ENCODE peak calls at places on chromosomes 16 and 17, in four cellular contexts. A is IMR-90, D is H9, R is mesendoderm. W is an unnamed sample.
A peak's percentile ranks its signal among the peaks of the same experiment; 100 is the strongest.

GRCh38 chr17:57295526-57296023 is 39.3 kb downstream of the MSI2 start:
- DNase-seq in R (peak; percentile 50), D (no peak), A (peak; percentile 71), W (no peak)

GRCh38 chr16:1643521-1643920 is 31.4 kb downstream of the CRAMP1 start:
- DNase-seq in A (no peak), R (no peak), D (no peak), W (no peak)

GRCh38 chr17:79945591-79946255 is 89.9 kb downstream of the TBC1D16 start:
- DNase-seq in A (no peak), D (no peak), R (no peak), W (no peak)

GRCh38 chr17:77824102-77824779 is 134.3 kb upstream of the TNRC6C start:
- DNase-seq in R (no peak), A (no peak), D (no peak), W (no peak)

GRCh38 chr17:59254742-59255141 is 34.4 kb downstream of the GDPD1 start:
- DNase-seq in D (no peak), A (no peak), R (no peak), W (no peak)

GRCh38 chr16:69831212-69832123 is 69.3 kb downstream of the WWP2 start:
- DNase-seq in D (no peak), R (no peak), A (peak; percentile 57), W (no peak)

GRCh38 chr17:57456622-57457021 is 200.3 kb downstream of the MSI2 start:
- DNase-seq in A (no peak), D (no peak), R (no peak), W (no peak)

GRCh38 chr16:72094266-72094610 is 591 bp downstream of the DHX38 start:
- DNase-seq in A (no peak), D (no peak), R (peak; percentile 49), W (no peak)

GRCh38 chr17:33396818-33397217 is 103.7 kb upstream of the ASIC2 start:
- DNase-seq in R (no peak), A (no peak), D (no peak), W (no peak)

GRCh38 chr17:73697872-73698271 is 53.6 kb upstream of the SDK2 start:
- DNase-seq in D (peak; percentile 78), R (peak; percentile 25), A (no peak), W (no peak)

GRCh38 chr16:2042171-2042570 is 5.5 kb downstream of the NTHL1 start:
- DNase-seq in D (no peak), A (no peak), R (no peak), W (no peak)

GRCh38 chr16:27222499-27223225 is 19.3 kb downstream of the KDM8 start:
- DNase-seq in A (peak; percentile 45), D (no peak), R (peak; percentile 52), W (no peak)

GRCh38 chr17:50328360-50328759 is 17.6 kb upstream of the XYLT2 start:
- DNase-seq in D (no peak), R (no peak), A (no peak), W (no peak)

GRCh38 chr16:9360075-9360474 is 268.6 kb downstream of the HAPSTR1 start:
- DNase-seq in D (peak; percentile 8), R (no peak), A (no peak), W (peak; percentile 16)

GRCh38 chr17:57296231-57296630 is 39.9 kb downstream of the MSI2 start:
- DNase-seq in A (no peak), R (peak; percentile 93), D (no peak), W (no peak)

GRCh38 chr16:64397945-64398508 is 723.8 kb downstream of the CDH11 start:
- DNase-seq in D (no peak), R (no peak), A (peak; percentile 41), W (no peak)

GRCh38 chr17:40910441-40910841 is 25.4 kb upstream of the KRT20 start:
- DNase-seq in D (no peak), R (no peak), A (peak; percentile 55), W (no peak)

GRCh38 chr16:31700530-31701388 is 172.8 kb upstream of the ZNF267 start:
- DNase-seq in R (peak; percentile 90), A (peak; percentile 49), D (no peak), W (no peak)

GRCh38 chr16:87701066-87701425 is 64.7 kb downstream of the KLHDC4 start:
- DNase-seq in R (no peak), D (no peak), A (no peak), W (no peak)

GRCh38 chr17:17073627-17074521 is 31.6 kb downstream of the MPRIP start:
- DNase-seq in D (no peak), R (no peak), A (peak; percentile 15), W (no peak)

GRCh38 chr16:49473131-49473530 is 99.5 kb downstream of the C16orf78 start:
- DNase-seq in R (no peak), A (no peak), D (peak; percentile 11), W (no peak)

GRCh38 chr16:49477250-49477895 is 103.8 kb downstream of the C16orf78 start:
- DNase-seq in R (no peak), D (no peak), A (no peak), W (no peak)

GRCh38 chr16:49472598-49472997 is 99.0 kb downstream of the C16orf78 start:
- DNase-seq in A (no peak), D (peak; percentile 32), R (no peak), W (no peak)

GRCh38 chr16:49473773-49474172 is 100.2 kb downstream of the C16orf78 start:
- DNase-seq in D (peak; percentile 14), A (no peak), R (no peak), W (no peak)

GRCh38 chr16:49474741-49475140 is 101.1 kb downstream of the C16orf78 start:
- DNase-seq in A (no peak), D (no peak), R (no peak), W (no peak)
- H3K56ac ChIP-seq in A (no peak overlapping the region), D (no peak overlapping the region), R (no peak overlapping the region), W (no peak overlapping the region)

DNA sequence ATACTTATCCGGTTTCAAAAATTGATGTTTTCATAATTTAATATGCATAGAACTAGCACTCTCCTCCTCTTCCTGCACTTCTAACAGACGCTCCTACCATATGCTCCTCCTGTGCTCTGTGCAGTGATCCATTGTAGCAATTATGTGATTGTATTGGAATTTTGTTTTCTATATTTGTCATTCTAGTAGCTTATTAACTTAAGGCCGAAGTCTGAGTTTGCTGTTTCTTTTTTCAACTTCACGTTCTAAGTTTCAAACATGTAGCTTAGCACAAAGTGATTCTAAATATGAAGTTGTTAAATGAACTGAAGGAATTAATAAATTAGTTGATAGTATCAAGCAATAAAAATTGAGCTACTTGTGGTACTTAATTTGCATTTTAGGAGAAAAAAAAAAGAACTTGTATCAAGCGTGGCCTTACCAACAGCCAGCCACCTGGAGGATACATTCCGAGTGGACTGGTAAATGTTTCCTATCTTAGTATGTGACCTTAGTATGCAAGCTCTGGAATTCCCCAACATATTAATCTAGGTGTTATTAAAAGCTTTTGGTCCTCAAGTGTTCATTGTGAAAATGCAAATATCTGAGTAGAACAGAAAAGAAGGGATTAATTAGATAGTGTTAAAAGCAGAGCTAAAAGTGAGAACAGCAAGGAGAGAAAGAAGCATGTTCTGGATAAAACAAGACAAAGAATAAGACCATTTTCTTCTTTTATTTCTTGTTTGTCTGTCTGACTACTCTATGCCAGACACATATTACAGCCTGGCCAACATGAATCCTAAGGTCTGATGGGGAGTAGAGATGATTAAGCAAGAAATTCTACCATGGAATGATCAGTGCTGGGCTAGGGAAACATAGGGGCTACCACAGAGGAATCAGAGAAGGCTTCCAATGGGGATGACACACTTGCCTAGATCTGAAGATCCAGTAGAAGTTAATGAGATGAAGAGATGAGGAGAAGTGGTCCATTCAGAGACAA is 290.4 kb upstream of the MON1B start:
- DNase-seq in R (no peak), D (no peak), A (no peak), W (no peak)
- H3K56ac ChIP-seq in R (no peak overlapping the region), D (no peak overlapping the region), A (no peak overlapping the region), W (no peak overlapping the region)

GRCh38 chr17:45696442-45696841 is 87.7 kb upstream of the CRHR1 start:
- DNase-seq in R (no peak), A (no peak), D (no peak), W (no peak)

GRCh38 chr17:45692661-45693060 is 91.5 kb upstream of the CRHR1 start:
- DNase-seq in A (no peak), R (no peak), D (no peak), W (no peak)

GRCh38 chr17:45700171-45701090 is 83.7 kb upstream of the CRHR1 start:
- DNase-seq in A (no peak), R (no peak), D (no peak), W (no peak)

GRCh38 chr17:45693792-45694191 is 90.3 kb upstream of the CRHR1 start:
- DNase-seq in A (no peak), R (no peak), D (no peak), W (no peak)

DNA sequence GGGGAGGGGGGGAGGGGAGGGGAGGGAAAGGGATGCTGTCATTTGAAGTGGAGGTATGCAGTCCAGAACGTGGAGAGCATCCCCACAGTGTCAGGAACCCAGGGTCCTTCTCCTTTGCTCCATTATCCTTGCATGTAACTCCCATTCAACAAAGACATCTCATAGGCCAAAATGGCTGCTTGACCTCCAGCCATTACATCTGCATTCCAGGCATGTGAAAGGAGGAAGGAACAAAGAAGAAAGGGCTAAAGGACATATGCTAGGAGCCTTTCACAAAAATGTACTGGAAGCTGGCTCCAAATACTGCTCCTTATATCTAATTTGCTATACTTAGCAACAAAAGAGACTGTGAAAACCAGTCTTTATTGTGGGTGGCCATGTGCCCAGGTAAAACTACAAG is 87.0 kb upstream of the CRHR1 start:
- DNase-seq in D (no peak), R (no peak), A (no peak), W (no peak)
- H3K56ac ChIP-seq in D (no peak overlapping the region), R (no peak overlapping the region), A (no peak overlapping the region), W (no peak overlapping the region)

GRCh38 chr17:31739300-31739699 is 119.7 kb downstream of the COPRS start:
- DNase-seq in D (no peak), R (no peak), A (peak; percentile 91), W (no peak)
- H3K56ac ChIP-seq in D (no peak overlapping the region), R (no peak overlapping the region), A (peak overlapping the region; percentile 5), W (no peak overlapping the region)

DNA sequence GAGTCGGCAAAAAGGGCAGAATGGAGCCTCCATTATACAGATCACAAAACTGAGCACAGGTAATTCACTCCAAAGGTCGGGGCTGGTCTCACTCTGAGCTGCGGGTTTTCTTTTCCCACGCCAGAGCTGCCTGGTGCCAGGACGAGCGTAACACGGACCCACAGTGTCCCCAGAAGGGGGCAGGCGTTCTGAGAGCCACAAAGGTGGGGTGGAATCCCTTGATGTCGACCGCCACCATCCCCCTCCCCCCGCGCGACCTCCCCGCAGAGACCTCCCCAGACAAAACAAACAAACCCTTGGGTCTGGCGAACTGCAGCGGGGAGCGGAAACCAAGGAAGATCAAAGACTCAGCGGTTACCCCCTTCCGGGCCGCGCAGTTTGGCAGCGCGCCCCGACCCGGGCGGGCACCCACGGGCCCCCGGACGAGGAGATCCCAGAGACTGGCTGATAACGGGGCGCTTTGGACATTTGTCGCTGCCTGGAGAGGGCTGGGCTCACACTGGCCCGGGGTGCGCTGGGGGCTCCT is 793 bp upstream of the NKD1 start:
- DNase-seq in D (peak; percentile 61), A (no peak), R (peak; percentile 89), W (peak; percentile 66)
- H3K56ac ChIP-seq in D (no peak overlapping the region), A (no peak overlapping the region), R (peak overlapping the region; percentile 71), W (no peak overlapping the region)

W was measured in H1.